ENCODE peak calls at places on chromosomes 1 and 21, in seven cellular contexts. V, A, K, T, G, N and B are unnamed samples.

GRCh38 chr1:1937061-1937460 is 18.0 kb upstream of the TMEM52 start:
- DNase-seq in G (no peak), V (no peak), N (no peak), T (no peak), K (no peak), A (no peak), B (no peak)

GRCh38 chr1:160078392-160079195 is 2.7 kb upstream of the KCNJ9 start:
- DNase-seq in N (peak), G (no peak), V (peak), A (no peak), T (peak), K (no peak), B (peak)

GRCh38 chr1:15975358-15975804 is 520 bp downstream of the ZBTB17 start:
- DNase-seq in A (peak), N (peak), V (peak), T (peak), K (no peak), G (peak), B (peak)

GRCh38 chr1:87457408-87457807 is 128.7 kb downstream of the LMO4 start:
- DNase-seq in N (no peak), T (no peak), G (no peak), V (no peak), K (no peak), A (no peak), B (no peak)

GRCh38 chr1:20403423-20404145 is 82.4 kb downstream of the CAMK2N1 start:
- DNase-seq in A (no peak), K (peak), V (no peak), G (no peak), N (no peak), T (no peak), B (no peak)

GRCh38 chr1:54800899-54801759 is at the start of gene TTC22:
- DNase-seq in G (no peak), A (no peak), T (no peak), V (peak), K (no peak), N (peak), B (peak)

GRCh38 chr1:43293896-43294760 is 6.7 kb upstream of the TIE1 start:
- DNase-seq in K (no peak), V (no peak), A (peak), N (no peak), G (no peak), T (peak), B (peak)

GRCh38 chr1:182129398-182129797 is 67.9 kb upstream of the ZNF648 start:
- DNase-seq in T (no peak), A (no peak), K (no peak), G (no peak), V (no peak), N (no peak), B (no peak)

GRCh38 chr1:184456189-184456588 is 69.4 kb downstream of the C1orf21 start:
- DNase-seq in N (no peak), T (no peak), K (no peak), G (no peak), A (no peak), V (no peak), B (no peak)

GRCh38 chr1:183812686-183813569 is 8.0 kb downstream of the RGL1 start:
- DNase-seq in G (no peak), V (no peak), A (peak), K (no peak), T (peak), N (no peak), B (peak)

GRCh38 chr1:39615086-39615662 is 24.3 kb downstream of the HEYL start:
- DNase-seq in K (no peak), A (no peak), T (no peak), G (no peak), V (no peak), N (no peak), B (no peak)

GRCh38 chr1:236760986-236761385 is 34.1 kb upstream of the MTR start:
- DNase-seq in V (no peak), K (no peak), T (no peak), A (no peak), G (no peak), N (no peak), B (no peak)

GRCh38 chr21:45309069-45309521 is 21.4 kb upstream of the POFUT2 start:
- DNase-seq in G (no peak), T (peak), N (peak), K (peak), A (no peak), V (no peak), B (no peak)

GRCh38 chr1:162166934-162167615 is 97.6 kb downstream of the NOS1AP start:
- DNase-seq in N (no peak), G (peak), V (no peak), T (no peak), K (no peak), A (no peak), B (no peak)

GRCh38 chr1:202575906-202576653 is 134.2 kb downstream of the SYT2 start:
- DNase-seq in G (no peak), A (peak), N (no peak), V (no peak), K (no peak), T (no peak), B (peak)

GRCh38 chr21:28943631-28944030 is 49.0 kb downstream of the LTN1 start:
- DNase-seq in T (no peak), K (no peak), G (no peak), V (no peak), A (peak), N (no peak), B (no peak)

GRCh38 chr1:244296447-244296846 is 155.3 kb downstream of the ADSS2 start:
- DNase-seq in V (no peak), K (no peak), A (no peak), T (no peak), G (no peak), N (no peak), B (no peak)

GRCh38 chr1:86151427-86151826 is 5.1 kb downstream of the COL24A1 start:
- DNase-seq in K (no peak), A (peak), N (no peak), V (no peak), T (peak), G (no peak), B (peak)